ENCODE peak calls at places on chromosomes 7 and 10, in eight cellular contexts. One of them, this sample, is unnamed.

GRCh38 chr7:1608318-1608717 is 38.5 kb upstream of the PSMG3 start:
- ATAC-seq in T-helper 17 cell: no peak
- ATAC-seq in activated CD8-positive, alpha-beta memory T cell treated with anti-CD3 and anti-CD28 coated beads, Interleukin-2, amount 10 ng/mL, durations not matched to agents 7 days and 5 days: no peak
- ATAC-seq in A549: no peak
- ATAC-seq in activated CD4-positive, CD25-positive, alpha-beta regulatory T cell treated with anti-CD3 and anti-CD28 coated beads, Interleukin-2, amount 50 U/mL, for 24 hours: no peak
- ATAC-seq in Right ventricle myocardium superior: no peak
- ATAC-seq in left cardiac atrium: no peak
- ATAC-seq in SK-N-SH treated with all-trans-retinoic acid at 6 μM for 48 hours: no peak
- ATAC-seq in this sample: no peak

GRCh38 chr7:108348913-108349312 is 107.3 kb downstream of the NRCAM start:
- ATAC-seq in left cardiac atrium: peak
- ATAC-seq in SK-N-SH treated with all-trans-retinoic acid at 6 μM for 48 hours: no peak
- ATAC-seq in activated CD4-positive, CD25-positive, alpha-beta regulatory T cell treated with anti-CD3 and anti-CD28 coated beads, Interleukin-2, amount 50 U/mL, for 24 hours: no peak
- ATAC-seq in A549: peak
- ATAC-seq in T-helper 17 cell: no peak
- ATAC-seq in activated CD8-positive, alpha-beta memory T cell treated with anti-CD3 and anti-CD28 coated beads, Interleukin-2, amount 10 ng/mL, durations not matched to agents 7 days and 5 days: no peak
- ATAC-seq in Right ventricle myocardium superior: no peak
- ATAC-seq in this sample: no peak

GRCh38 chr10:86450806-86451603 is 70.6 kb downstream of the WAPL start:
- ATAC-seq in activated CD4-positive, CD25-positive, alpha-beta regulatory T cell treated with anti-CD3 and anti-CD28 coated beads, Interleukin-2, amount 50 U/mL, for 24 hours: no peak
- ATAC-seq in activated CD8-positive, alpha-beta memory T cell treated with anti-CD3 and anti-CD28 coated beads, Interleukin-2, amount 10 ng/mL, durations not matched to agents 7 days and 5 days: no peak
- ATAC-seq in Right ventricle myocardium superior: no peak
- ATAC-seq in SK-N-SH treated with all-trans-retinoic acid at 6 μM for 48 hours: no peak
- ATAC-seq in left cardiac atrium: no peak
- ATAC-seq in T-helper 17 cell: no peak
- ATAC-seq in A549: no peak
- ATAC-seq in this sample: no peak

GRCh38 chr10:132938472-132939329 is 3.7 kb downstream of the CFAP46 start:
- ATAC-seq in T-helper 17 cell: no peak
- ATAC-seq in activated CD8-positive, alpha-beta memory T cell treated with anti-CD3 and anti-CD28 coated beads, Interleukin-2, amount 10 ng/mL, durations not matched to agents 7 days and 5 days: no peak
- ATAC-seq in A549: peak
- ATAC-seq in Right ventricle myocardium superior: no peak
- ATAC-seq in SK-N-SH treated with all-trans-retinoic acid at 6 μM for 48 hours: peak
- ATAC-seq in left cardiac atrium: no peak
- ATAC-seq in activated CD4-positive, CD25-positive, alpha-beta regulatory T cell treated with anti-CD3 and anti-CD28 coated beads, Interleukin-2, amount 50 U/mL, for 24 hours: no peak
- ATAC-seq in this sample: no peak

GRCh38 chr7:138258194-138258554 is 181.9 kb downstream of the AKR1D1 start:
- ATAC-seq in activated CD8-positive, alpha-beta memory T cell treated with anti-CD3 and anti-CD28 coated beads, Interleukin-2, amount 10 ng/mL, durations not matched to agents 7 days and 5 days: no peak
- ATAC-seq in activated CD4-positive, CD25-positive, alpha-beta regulatory T cell treated with anti-CD3 and anti-CD28 coated beads, Interleukin-2, amount 50 U/mL, for 24 hours: no peak
- ATAC-seq in T-helper 17 cell: no peak
- ATAC-seq in Right ventricle myocardium superior: no peak
- ATAC-seq in A549: no peak
- ATAC-seq in left cardiac atrium: peak
- ATAC-seq in SK-N-SH treated with all-trans-retinoic acid at 6 μM for 48 hours: no peak
- ATAC-seq in this sample: no peak

GRCh38 chr7:4809091-4809591 is 33.7 kb downstream of the AP5Z1 start:
- ATAC-seq in left cardiac atrium: peak
- ATAC-seq in activated CD8-positive, alpha-beta memory T cell treated with anti-CD3 and anti-CD28 coated beads, Interleukin-2, amount 10 ng/mL, durations not matched to agents 7 days and 5 days: peak
- ATAC-seq in activated CD4-positive, CD25-positive, alpha-beta regulatory T cell treated with anti-CD3 and anti-CD28 coated beads, Interleukin-2, amount 50 U/mL, for 24 hours: peak
- ATAC-seq in T-helper 17 cell: peak
- ATAC-seq in Right ventricle myocardium superior: peak
- ATAC-seq in SK-N-SH treated with all-trans-retinoic acid at 6 μM for 48 hours: no peak
- ATAC-seq in A549: no peak
- ATAC-seq in this sample: no peak

GRCh38 chr10:80529604-80530003 is 8.1 kb upstream of the SH2D4B start:
- ATAC-seq in Right ventricle myocardium superior: peak
- ATAC-seq in A549: no peak
- ATAC-seq in T-helper 17 cell: peak
- ATAC-seq in activated CD4-positive, CD25-positive, alpha-beta regulatory T cell treated with anti-CD3 and anti-CD28 coated beads, Interleukin-2, amount 50 U/mL, for 24 hours: peak
- ATAC-seq in left cardiac atrium: peak
- ATAC-seq in SK-N-SH treated with all-trans-retinoic acid at 6 μM for 48 hours: no peak
- ATAC-seq in activated CD8-positive, alpha-beta memory T cell treated with anti-CD3 and anti-CD28 coated beads, Interleukin-2, amount 10 ng/mL, durations not matched to agents 7 days and 5 days: peak
- ATAC-seq in this sample: no peak

GRCh38 chr7:36391436-36392198 is 2.0 kb downstream of the ANLN start:
- ATAC-seq in Right ventricle myocardium superior: no peak
- ATAC-seq in T-helper 17 cell: no peak
- ATAC-seq in SK-N-SH treated with all-trans-retinoic acid at 6 μM for 48 hours: no peak
- ATAC-seq in activated CD8-positive, alpha-beta memory T cell treated with anti-CD3 and anti-CD28 coated beads, Interleukin-2, amount 10 ng/mL, durations not matched to agents 7 days and 5 days: peak
- ATAC-seq in A549: no peak
- ATAC-seq in left cardiac atrium: no peak
- ATAC-seq in activated CD4-positive, CD25-positive, alpha-beta regulatory T cell treated with anti-CD3 and anti-CD28 coated beads, Interleukin-2, amount 50 U/mL, for 24 hours: peak
- ATAC-seq in this sample: no peak

GRCh38 chr7:108380527-108380926 is 75.7 kb downstream of the NRCAM start:
- ATAC-seq in left cardiac atrium: no peak
- ATAC-seq in T-helper 17 cell: no peak
- ATAC-seq in SK-N-SH treated with all-trans-retinoic acid at 6 μM for 48 hours: no peak
- ATAC-seq in activated CD4-positive, CD25-positive, alpha-beta regulatory T cell treated with anti-CD3 and anti-CD28 coated beads, Interleukin-2, amount 50 U/mL, for 24 hours: no peak
- ATAC-seq in activated CD8-positive, alpha-beta memory T cell treated with anti-CD3 and anti-CD28 coated beads, Interleukin-2, amount 10 ng/mL, durations not matched to agents 7 days and 5 days: no peak
- ATAC-seq in A549: no peak
- ATAC-seq in Right ventricle myocardium superior: no peak
- ATAC-seq in this sample: no peak

GRCh38 chr10:68428396-68428795 is 21.3 kb upstream of the RUFY2 start:
- ATAC-seq in Right ventricle myocardium superior: no peak
- ATAC-seq in activated CD4-positive, CD25-positive, alpha-beta regulatory T cell treated with anti-CD3 and anti-CD28 coated beads, Interleukin-2, amount 50 U/mL, for 24 hours: no peak
- ATAC-seq in left cardiac atrium: no peak
- ATAC-seq in A549: no peak
- ATAC-seq in T-helper 17 cell: no peak
- ATAC-seq in SK-N-SH treated with all-trans-retinoic acid at 6 μM for 48 hours: no peak
- ATAC-seq in activated CD8-positive, alpha-beta memory T cell treated with anti-CD3 and anti-CD28 coated beads, Interleukin-2, amount 10 ng/mL, durations not matched to agents 7 days and 5 days: no peak
- ATAC-seq in this sample: no peak

GRCh38 chr7:46751471-46751870 is 830.4 kb upstream of the IGFBP3 start:
- ATAC-seq in SK-N-SH treated with all-trans-retinoic acid at 6 μM for 48 hours: no peak
- ATAC-seq in activated CD8-positive, alpha-beta memory T cell treated with anti-CD3 and anti-CD28 coated beads, Interleukin-2, amount 10 ng/mL, durations not matched to agents 7 days and 5 days: no peak
- ATAC-seq in left cardiac atrium: no peak
- ATAC-seq in Right ventricle myocardium superior: no peak
- ATAC-seq in activated CD4-positive, CD25-positive, alpha-beta regulatory T cell treated with anti-CD3 and anti-CD28 coated beads, Interleukin-2, amount 50 U/mL, for 24 hours: no peak
- ATAC-seq in A549: no peak
- ATAC-seq in T-helper 17 cell: no peak
- ATAC-seq in this sample: no peak

GRCh38 chr7:103877565-103877964 is 111.9 kb downstream of the RELN start:
- ATAC-seq in T-helper 17 cell: no peak
- ATAC-seq in activated CD4-positive, CD25-positive, alpha-beta regulatory T cell treated with anti-CD3 and anti-CD28 coated beads, Interleukin-2, amount 50 U/mL, for 24 hours: no peak
- ATAC-seq in SK-N-SH treated with all-trans-retinoic acid at 6 μM for 48 hours: no peak
- ATAC-seq in activated CD8-positive, alpha-beta memory T cell treated with anti-CD3 and anti-CD28 coated beads, Interleukin-2, amount 10 ng/mL, durations not matched to agents 7 days and 5 days: no peak
- ATAC-seq in A549: no peak
- ATAC-seq in Right ventricle myocardium superior: no peak
- ATAC-seq in left cardiac atrium: no peak
- ATAC-seq in this sample: no peak

GRCh38 chr7:152751449-152752141 is 8.0 kb upstream of the ACTR3B start:
- ATAC-seq in left cardiac atrium: no peak
- ATAC-seq in T-helper 17 cell: no peak
- ATAC-seq in SK-N-SH treated with all-trans-retinoic acid at 6 μM for 48 hours: no peak
- ATAC-seq in Right ventricle myocardium superior: peak
- ATAC-seq in activated CD8-positive, alpha-beta memory T cell treated with anti-CD3 and anti-CD28 coated beads, Interleukin-2, amount 10 ng/mL, durations not matched to agents 7 days and 5 days: no peak
- ATAC-seq in A549: no peak
- ATAC-seq in activated CD4-positive, CD25-positive, alpha-beta regulatory T cell treated with anti-CD3 and anti-CD28 coated beads, Interleukin-2, amount 50 U/mL, for 24 hours: no peak
- ATAC-seq in this sample: no peak

GRCh38 chr7:91080351-91080750 is 183.9 kb upstream of the FZD1 start:
- ATAC-seq in activated CD8-positive, alpha-beta memory T cell treated with anti-CD3 and anti-CD28 coated beads, Interleukin-2, amount 10 ng/mL, durations not matched to agents 7 days and 5 days: no peak
- ATAC-seq in left cardiac atrium: no peak
- ATAC-seq in T-helper 17 cell: no peak
- ATAC-seq in A549: no peak
- ATAC-seq in SK-N-SH treated with all-trans-retinoic acid at 6 μM for 48 hours: no peak
- ATAC-seq in Right ventricle myocardium superior: no peak
- ATAC-seq in activated CD4-positive, CD25-positive, alpha-beta regulatory T cell treated with anti-CD3 and anti-CD28 coated beads, Interleukin-2, amount 50 U/mL, for 24 hours: no peak
- ATAC-seq in this sample: no peak

GRCh38 chr10:93309062-93309461 is 173.1 kb downstream of the MYOF start:
- ATAC-seq in activated CD8-positive, alpha-beta memory T cell treated with anti-CD3 and anti-CD28 coated beads, Interleukin-2, amount 10 ng/mL, durations not matched to agents 7 days and 5 days: no peak
- ATAC-seq in T-helper 17 cell: no peak
- ATAC-seq in SK-N-SH treated with all-trans-retinoic acid at 6 μM for 48 hours: peak
- ATAC-seq in Right ventricle myocardium superior: no peak
- ATAC-seq in activated CD4-positive, CD25-positive, alpha-beta regulatory T cell treated with anti-CD3 and anti-CD28 coated beads, Interleukin-2, amount 50 U/mL, for 24 hours: no peak
- ATAC-seq in A549: peak
- ATAC-seq in left cardiac atrium: no peak
- ATAC-seq in this sample: no peak

GRCh38 chr10:16520900-16521299 is 779 bp downstream of the C1QL3 start:
- ATAC-seq in activated CD4-positive, CD25-positive, alpha-beta regulatory T cell treated with anti-CD3 and anti-CD28 coated beads, Interleukin-2, amount 50 U/mL, for 24 hours: peak
- ATAC-seq in T-helper 17 cell: peak
- ATAC-seq in activated CD8-positive, alpha-beta memory T cell treated with anti-CD3 and anti-CD28 coated beads, Interleukin-2, amount 10 ng/mL, durations not matched to agents 7 days and 5 days: peak
- ATAC-seq in left cardiac atrium: peak
- ATAC-seq in A549: no peak
- ATAC-seq in Right ventricle myocardium superior: peak
- ATAC-seq in SK-N-SH treated with all-trans-retinoic acid at 6 μM for 48 hours: peak
- ATAC-seq in this sample: peak

GRCh38 chr7:130178251-130178650 is 27.0 kb downstream of the TMEM209 start:
- ATAC-seq in A549: no peak
- ATAC-seq in Right ventricle myocardium superior: no peak
- ATAC-seq in activated CD4-positive, CD25-positive, alpha-beta regulatory T cell treated with anti-CD3 and anti-CD28 coated beads, Interleukin-2, amount 50 U/mL, for 24 hours: no peak
- ATAC-seq in activated CD8-positive, alpha-beta memory T cell treated with anti-CD3 and anti-CD28 coated beads, Interleukin-2, amount 10 ng/mL, durations not matched to agents 7 days and 5 days: no peak
- ATAC-seq in left cardiac atrium: no peak
- ATAC-seq in SK-N-SH treated with all-trans-retinoic acid at 6 μM for 48 hours: no peak
- ATAC-seq in T-helper 17 cell: no peak
- ATAC-seq in this sample: no peak

GRCh38 chr7:1296727-1297475 is 64.2 kb downstream of the UNCX start:
- ATAC-seq in Right ventricle myocardium superior: no peak
- ATAC-seq in SK-N-SH treated with all-trans-retinoic acid at 6 μM for 48 hours: no peak
- ATAC-seq in T-helper 17 cell: no peak
- ATAC-seq in activated CD4-positive, CD25-positive, alpha-beta regulatory T cell treated with anti-CD3 and anti-CD28 coated beads, Interleukin-2, amount 50 U/mL, for 24 hours: no peak
- ATAC-seq in left cardiac atrium: no peak
- ATAC-seq in activated CD8-positive, alpha-beta memory T cell treated with anti-CD3 and anti-CD28 coated beads, Interleukin-2, amount 10 ng/mL, durations not matched to agents 7 days and 5 days: no peak
- ATAC-seq in A549: no peak
- ATAC-seq in this sample: no peak

GRCh38 chr7:90597527-90597871 is 1.4 kb downstream of the CDK14 start:
- ATAC-seq in Right ventricle myocardium superior: no peak
- ATAC-seq in SK-N-SH treated with all-trans-retinoic acid at 6 μM for 48 hours: peak
- ATAC-seq in activated CD4-positive, CD25-positive, alpha-beta regulatory T cell treated with anti-CD3 and anti-CD28 coated beads, Interleukin-2, amount 50 U/mL, for 24 hours: no peak
- ATAC-seq in activated CD8-positive, alpha-beta memory T cell treated with anti-CD3 and anti-CD28 coated beads, Interleukin-2, amount 10 ng/mL, durations not matched to agents 7 days and 5 days: no peak
- ATAC-seq in T-helper 17 cell: no peak
- ATAC-seq in left cardiac atrium: no peak
- ATAC-seq in A549: no peak
- ATAC-seq in this sample: no peak

GRCh38 chr10:110512461-110513187 is 14.9 kb downstream of the DUSP5 start:
- ATAC-seq in SK-N-SH treated with all-trans-retinoic acid at 6 μM for 48 hours: peak
- ATAC-seq in left cardiac atrium: peak
- ATAC-seq in activated CD4-positive, CD25-positive, alpha-beta regulatory T cell treated with anti-CD3 and anti-CD28 coated beads, Interleukin-2, amount 50 U/mL, for 24 hours: peak
- ATAC-seq in A549: peak
- ATAC-seq in activated CD8-positive, alpha-beta memory T cell treated with anti-CD3 and anti-CD28 coated beads, Interleukin-2, amount 10 ng/mL, durations not matched to agents 7 days and 5 days: peak
- ATAC-seq in Right ventricle myocardium superior: no peak
- ATAC-seq in T-helper 17 cell: peak
- ATAC-seq in this sample: no peak

GRCh38 chr10:60479305-60480020 is 89.8 kb upstream of the ANK3 start:
- ATAC-seq in T-helper 17 cell: no peak
- ATAC-seq in left cardiac atrium: no peak
- ATAC-seq in SK-N-SH treated with all-trans-retinoic acid at 6 μM for 48 hours: peak
- ATAC-seq in A549: no peak
- ATAC-seq in Right ventricle myocardium superior: no peak
- ATAC-seq in activated CD4-positive, CD25-positive, alpha-beta regulatory T cell treated with anti-CD3 and anti-CD28 coated beads, Interleukin-2, amount 50 U/mL, for 24 hours: peak
- ATAC-seq in activated CD8-positive, alpha-beta memory T cell treated with anti-CD3 and anti-CD28 coated beads, Interleukin-2, amount 10 ng/mL, durations not matched to agents 7 days and 5 days: no peak
- ATAC-seq in this sample: no peak

GRCh38 chr7:101804642-101805401 is 12.6 kb upstream of the CUX1 start:
- ATAC-seq in activated CD8-positive, alpha-beta memory T cell treated with anti-CD3 and anti-CD28 coated beads, Interleukin-2, amount 10 ng/mL, durations not matched to agents 7 days and 5 days: no peak
- ATAC-seq in T-helper 17 cell: peak
- ATAC-seq in Right ventricle myocardium superior: no peak
- ATAC-seq in activated CD4-positive, CD25-positive, alpha-beta regulatory T cell treated with anti-CD3 and anti-CD28 coated beads, Interleukin-2, amount 50 U/mL, for 24 hours: no peak
- ATAC-seq in SK-N-SH treated with all-trans-retinoic acid at 6 μM for 48 hours: peak
- ATAC-seq in A549: peak
- ATAC-seq in left cardiac atrium: peak
- ATAC-seq in this sample: peak

GRCh38 chr7:137337902-137338301 is 5.6 kb downstream of the PTN start:
- ATAC-seq in Right ventricle myocardium superior: no peak
- ATAC-seq in T-helper 17 cell: no peak
- ATAC-seq in A549: no peak
- ATAC-seq in activated CD8-positive, alpha-beta memory T cell treated with anti-CD3 and anti-CD28 coated beads, Interleukin-2, amount 10 ng/mL, durations not matched to agents 7 days and 5 days: no peak
- ATAC-seq in SK-N-SH treated with all-trans-retinoic acid at 6 μM for 48 hours: no peak
- ATAC-seq in left cardiac atrium: no peak
- ATAC-seq in activated CD4-positive, CD25-positive, alpha-beta regulatory T cell treated with anti-CD3 and anti-CD28 coated beads, Interleukin-2, amount 50 U/mL, for 24 hours: no peak
- ATAC-seq in this sample: no peak

GRCh38 chr10:132238371-132239125 is 51.8 kb downstream of the DPYSL4 start:
- ATAC-seq in left cardiac atrium: no peak
- ATAC-seq in activated CD4-positive, CD25-positive, alpha-beta regulatory T cell treated with anti-CD3 and anti-CD28 coated beads, Interleukin-2, amount 50 U/mL, for 24 hours: no peak
- ATAC-seq in T-helper 17 cell: no peak
- ATAC-seq in A549: no peak
- ATAC-seq in Right ventricle myocardium superior: no peak
- ATAC-seq in SK-N-SH treated with all-trans-retinoic acid at 6 μM for 48 hours: no peak
- ATAC-seq in activated CD8-positive, alpha-beta memory T cell treated with anti-CD3 and anti-CD28 coated beads, Interleukin-2, amount 10 ng/mL, durations not matched to agents 7 days and 5 days: no peak
- ATAC-seq in this sample: no peak

GRCh38 chr7:115088938-115089337 is 167.0 kb downstream of the MDFIC start:
- ATAC-seq in left cardiac atrium: no peak
- ATAC-seq in T-helper 17 cell: no peak
- ATAC-seq in Right ventricle myocardium superior: no peak
- ATAC-seq in A549: no peak
- ATAC-seq in SK-N-SH treated with all-trans-retinoic acid at 6 μM for 48 hours: no peak
- ATAC-seq in activated CD4-positive, CD25-positive, alpha-beta regulatory T cell treated with anti-CD3 and anti-CD28 coated beads, Interleukin-2, amount 50 U/mL, for 24 hours: no peak
- ATAC-seq in activated CD8-positive, alpha-beta memory T cell treated with anti-CD3 and anti-CD28 coated beads, Interleukin-2, amount 10 ng/mL, durations not matched to agents 7 days and 5 days: no peak
- ATAC-seq in this sample: no peak

GRCh38 chr7:7157887-7158271 is 24.5 kb upstream of the C1GALT1 start:
- ATAC-seq in A549: no peak
- ATAC-seq in Right ventricle myocardium superior: no peak
- ATAC-seq in SK-N-SH treated with all-trans-retinoic acid at 6 μM for 48 hours: no peak
- ATAC-seq in T-helper 17 cell: no peak
- ATAC-seq in left cardiac atrium: no peak
- ATAC-seq in activated CD4-positive, CD25-positive, alpha-beta regulatory T cell treated with anti-CD3 and anti-CD28 coated beads, Interleukin-2, amount 50 U/mL, for 24 hours: no peak
- ATAC-seq in activated CD8-positive, alpha-beta memory T cell treated with anti-CD3 and anti-CD28 coated beads, Interleukin-2, amount 10 ng/mL, durations not matched to agents 7 days and 5 days: no peak
- ATAC-seq in this sample: no peak

GRCh38 chr10:107814865-107815487 is 650.5 kb upstream of the SORCS1 start:
- ATAC-seq in activated CD4-positive, CD25-positive, alpha-beta regulatory T cell treated with anti-CD3 and anti-CD28 coated beads, Interleukin-2, amount 50 U/mL, for 24 hours: no peak
- ATAC-seq in T-helper 17 cell: no peak
- ATAC-seq in activated CD8-positive, alpha-beta memory T cell treated with anti-CD3 and anti-CD28 coated beads, Interleukin-2, amount 10 ng/mL, durations not matched to agents 7 days and 5 days: no peak
- ATAC-seq in left cardiac atrium: peak
- ATAC-seq in SK-N-SH treated with all-trans-retinoic acid at 6 μM for 48 hours: peak
- ATAC-seq in A549: no peak
- ATAC-seq in Right ventricle myocardium superior: peak
- ATAC-seq in this sample: peak

GRCh38 chr10:49282879-49283321 is 16.1 kb upstream of the C10orf71 start:
- ATAC-seq in SK-N-SH treated with all-trans-retinoic acid at 6 μM for 48 hours: no peak
- ATAC-seq in A549: no peak
- ATAC-seq in T-helper 17 cell: no peak
- ATAC-seq in activated CD8-positive, alpha-beta memory T cell treated with anti-CD3 and anti-CD28 coated beads, Interleukin-2, amount 10 ng/mL, durations not matched to agents 7 days and 5 days: no peak
- ATAC-seq in activated CD4-positive, CD25-positive, alpha-beta regulatory T cell treated with anti-CD3 and anti-CD28 coated beads, Interleukin-2, amount 50 U/mL, for 24 hours: no peak
- ATAC-seq in left cardiac atrium: peak
- ATAC-seq in Right ventricle myocardium superior: peak
- ATAC-seq in this sample: no peak

GRCh38 chr7:31125171-31125570 is 73.1 kb downstream of the ADCYAP1R1 start:
- ATAC-seq in activated CD8-positive, alpha-beta memory T cell treated with anti-CD3 and anti-CD28 coated beads, Interleukin-2, amount 10 ng/mL, durations not matched to agents 7 days and 5 days: no peak
- ATAC-seq in A549: no peak
- ATAC-seq in T-helper 17 cell: no peak
- ATAC-seq in left cardiac atrium: no peak
- ATAC-seq in Right ventricle myocardium superior: no peak
- ATAC-seq in activated CD4-positive, CD25-positive, alpha-beta regulatory T cell treated with anti-CD3 and anti-CD28 coated beads, Interleukin-2, amount 50 U/mL, for 24 hours: no peak
- ATAC-seq in SK-N-SH treated with all-trans-retinoic acid at 6 μM for 48 hours: no peak
- ATAC-seq in this sample: no peak

GRCh38 chr10:88392222-88392621 is 190.9 kb downstream of the RNLS start:
- ATAC-seq in Right ventricle myocardium superior: no peak
- ATAC-seq in activated CD4-positive, CD25-positive, alpha-beta regulatory T cell treated with anti-CD3 and anti-CD28 coated beads, Interleukin-2, amount 50 U/mL, for 24 hours: peak
- ATAC-seq in T-helper 17 cell: peak
- ATAC-seq in A549: no peak
- ATAC-seq in SK-N-SH treated with all-trans-retinoic acid at 6 μM for 48 hours: no peak
- ATAC-seq in left cardiac atrium: no peak
- ATAC-seq in activated CD8-positive, alpha-beta memory T cell treated with anti-CD3 and anti-CD28 coated beads, Interleukin-2, amount 10 ng/mL, durations not matched to agents 7 days and 5 days: peak
- ATAC-seq in this sample: no peak

GRCh38 chr7:151045262-151045661 is 3.1 kb upstream of the ASIC3 start:
- ATAC-seq in T-helper 17 cell: no peak
- ATAC-seq in activated CD8-positive, alpha-beta memory T cell treated with anti-CD3 and anti-CD28 coated beads, Interleukin-2, amount 10 ng/mL, durations not matched to agents 7 days and 5 days: no peak
- ATAC-seq in SK-N-SH treated with all-trans-retinoic acid at 6 μM for 48 hours: no peak
- ATAC-seq in activated CD4-positive, CD25-positive, alpha-beta regulatory T cell treated with anti-CD3 and anti-CD28 coated beads, Interleukin-2, amount 50 U/mL, for 24 hours: no peak
- ATAC-seq in Right ventricle myocardium superior: no peak
- ATAC-seq in A549: no peak
- ATAC-seq in left cardiac atrium: no peak
- ATAC-seq in this sample: no peak

GRCh38 chr7:111815354-111815753 is 253.1 kb upstream of the IMMP2L start:
- ATAC-seq in activated CD4-positive, CD25-positive, alpha-beta regulatory T cell treated with anti-CD3 and anti-CD28 coated beads, Interleukin-2, amount 50 U/mL, for 24 hours: no peak
- ATAC-seq in activated CD8-positive, alpha-beta memory T cell treated with anti-CD3 and anti-CD28 coated beads, Interleukin-2, amount 10 ng/mL, durations not matched to agents 7 days and 5 days: no peak
- ATAC-seq in left cardiac atrium: no peak
- ATAC-seq in Right ventricle myocardium superior: no peak
- ATAC-seq in T-helper 17 cell: no peak
- ATAC-seq in SK-N-SH treated with all-trans-retinoic acid at 6 μM for 48 hours: no peak
- ATAC-seq in A549: no peak
- ATAC-seq in this sample: no peak

GRCh38 chr10:78042752-78043104 is 9.1 kb downstream of the RPS24 start:
- ATAC-seq in A549: no peak
- ATAC-seq in activated CD8-positive, alpha-beta memory T cell treated with anti-CD3 and anti-CD28 coated beads, Interleukin-2, amount 10 ng/mL, durations not matched to agents 7 days and 5 days: no peak
- ATAC-seq in SK-N-SH treated with all-trans-retinoic acid at 6 μM for 48 hours: no peak
- ATAC-seq in left cardiac atrium: no peak
- ATAC-seq in T-helper 17 cell: no peak
- ATAC-seq in Right ventricle myocardium superior: no peak
- ATAC-seq in activated CD4-positive, CD25-positive, alpha-beta regulatory T cell treated with anti-CD3 and anti-CD28 coated beads, Interleukin-2, amount 50 U/mL, for 24 hours: no peak
- ATAC-seq in this sample: no peak

GRCh38 chr7:149202831-149203231 is 7.5 kb downstream of the ZNF282 start:
- ATAC-seq in activated CD4-positive, CD25-positive, alpha-beta regulatory T cell treated with anti-CD3 and anti-CD28 coated beads, Interleukin-2, amount 50 U/mL, for 24 hours: peak
- ATAC-seq in SK-N-SH treated with all-trans-retinoic acid at 6 μM for 48 hours: no peak
- ATAC-seq in T-helper 17 cell: peak
- ATAC-seq in left cardiac atrium: no peak
- ATAC-seq in A549: no peak
- ATAC-seq in activated CD8-positive, alpha-beta memory T cell treated with anti-CD3 and anti-CD28 coated beads, Interleukin-2, amount 10 ng/mL, durations not matched to agents 7 days and 5 days: peak
- ATAC-seq in Right ventricle myocardium superior: peak
- ATAC-seq in this sample: no peak

This sample was measured in gastroesophageal sphincter.